ENCODE peak calls at places on chromosome 13, in six cellular contexts. Q, C, J, V, P and Z are unnamed samples.

GRCh38 chr13:19661126-19661525 is 27.7 kb downstream of the MPHOSPH8 start:
- DNase-seq in Q (no peak), C (no peak), J (no peak), V (no peak), P (no peak), Z (no peak)

GRCh38 chr13:22168437-22168836 is 497.6 kb downstream of the FGF9 start:
- DNase-seq in Q (no peak), C (no peak), J (no peak), V (no peak), P (no peak), Z (no peak)

GRCh38 chr13:91348906-91349435 is 1.5 kb downstream of the MIR17HG start:
- DNase-seq in Q (peak; percentile 99), C (peak; percentile 84), J (peak; percentile 43), V (peak; percentile 89), P (peak; percentile 92), Z (peak; percentile 92)

GRCh38 chr13:35917942-35918645 is 213.1 kb downstream of the DCLK1 start:
- DNase-seq in Q (no peak), C (no peak), J (no peak), V (no peak), P (no peak), Z (no peak)

GRCh38 chr13:71624641-71625040 is 242.4 kb downstream of the DACH1 start:
- DNase-seq in Q (no peak), C (no peak), J (no peak), V (peak; percentile 48), P (no peak), Z (no peak)

GRCh38 chr13:46804391-46804815 is 7.4 kb upstream of the ESD start:
- DNase-seq in Q (no peak), C (no peak), J (no peak), V (no peak), P (no peak), Z (no peak)

GRCh38 chr13:63005625-63006024 is 1590.0 kb upstream of the PCDH20 start:
- DNase-seq in Q (no peak), C (no peak), J (no peak), V (no peak), P (no peak), Z (no peak)

GRCh38 chr13:50549221-50549942 is 294.1 kb downstream of the DLEU7 start:
- DNase-seq in Q (no peak), C (no peak), J (no peak), V (no peak), P (no peak), Z (no peak)

GRCh38 chr13:93900735-93901134 is 578.7 kb downstream of the DCT start:
- DNase-seq in Q (no peak), C (no peak), J (no peak), V (no peak), P (no peak), Z (no peak)

GRCh38 chr13:41006951-41007350 is 12.2 kb downstream of the ELF1 start:
- DNase-seq in Q (no peak), C (no peak), J (no peak), V (no peak), P (no peak), Z (no peak)

GRCh38 chr13:88395804-88396203 is 724.6 kb downstream of the SLITRK5 start:
- DNase-seq in Q (no peak), C (no peak), J (no peak), V (no peak), P (no peak), Z (no peak)

GRCh38 chr13:97856001-97856675 is 97.3 kb upstream of the IPO5 start:
- DNase-seq in Q (no peak), C (peak; percentile 45), J (no peak), V (no peak), P (peak; percentile 69), Z (no peak)

GRCh38 chr13:20828540-20829364 is 55.0 kb upstream of the EEF1AKMT1 start:
- DNase-seq in Q (no peak), C (peak; percentile 87), J (peak; percentile 26), V (peak; percentile 71), P (no peak), Z (no peak)

GRCh38 chr13:70339738-70340137 is 231.5 kb upstream of the KLHL1 start:
- DNase-seq in Q (no peak), C (peak; percentile 83), J (no peak), V (peak; percentile 11), P (no peak), Z (no peak)

GRCh38 chr13:97340399-97340798 is 93.6 kb upstream of the RAP2A start:
- DNase-seq in Q (no peak), C (no peak), J (no peak), V (no peak), P (no peak), Z (no peak)

GRCh38 chr13:74891610-74892009 is 590.4 kb downstream of the TBC1D4 start:
- DNase-seq in Q (no peak), C (no peak), J (no peak), V (peak; percentile 86), P (no peak), Z (peak; percentile 57)

GRCh38 chr13:74889321-74889720 is 592.6 kb downstream of the TBC1D4 start:
- DNase-seq in Q (no peak), C (no peak), J (no peak), V (no peak), P (no peak), Z (peak; percentile 11)

DNA sequence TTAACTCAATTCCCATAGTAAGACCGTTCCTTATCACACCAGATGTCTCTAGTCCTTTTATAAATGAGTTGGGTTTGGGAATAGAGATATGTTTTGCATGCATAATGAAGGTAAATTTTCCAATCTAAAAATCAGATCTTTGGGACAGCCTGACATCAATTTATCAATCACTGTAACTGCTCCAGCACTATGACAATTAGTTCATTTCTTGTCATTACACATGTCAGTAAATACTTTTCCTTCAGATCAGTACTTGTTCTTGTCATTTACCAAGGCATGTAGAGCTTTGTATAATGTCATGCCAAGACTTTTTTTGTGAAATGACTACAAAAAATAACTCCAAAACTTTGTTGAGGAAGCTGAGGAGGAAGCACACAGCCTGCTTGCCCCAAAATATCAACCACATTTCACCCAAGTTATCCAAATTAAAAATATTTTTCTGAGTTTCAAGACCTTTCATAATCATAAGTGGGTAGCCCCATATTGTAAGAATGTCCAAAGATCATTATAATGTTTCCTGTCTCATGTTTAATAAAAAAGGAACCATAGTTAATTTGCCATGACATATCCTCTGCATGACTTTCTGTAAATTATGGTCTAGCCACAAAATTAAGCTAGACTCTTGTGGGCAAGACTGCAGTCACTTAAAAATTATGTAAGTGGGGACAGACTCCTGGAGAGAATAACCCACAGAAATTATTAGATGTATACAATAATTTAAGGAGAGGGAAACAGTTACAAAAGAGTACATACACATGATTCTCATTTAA is 586.7 kb downstream of the TBC1D4 start:
- DNase-seq in Q (no peak), C (no peak), J (no peak), V (no peak), P (no peak), Z (no peak)
- TF ChIP-seq POLR2AphosphoS5 in Q (no peak), C (no peak), J (no peak), V (no peak), P (no peak), Z (no peak)

GRCh38 chr13:30159446-30159839 is 147.9 kb downstream of the KATNAL1 start:
- DNase-seq in Q (no peak), C (no peak), J (no peak), V (no peak), P (peak; percentile 33), Z (no peak)
- H3K27me3 ChIP-seq in Q (no peaks in the 10 kb centered on the region), C (no peaks in the 10 kb centered on the region), J (no peaks in the 10 kb centered on the region), V (peaks cover 8% of the 10 kb centered on the region), P (no peaks in the 10 kb centered on the region), Z (no peaks in the 10 kb centered on the region)

DNA sequence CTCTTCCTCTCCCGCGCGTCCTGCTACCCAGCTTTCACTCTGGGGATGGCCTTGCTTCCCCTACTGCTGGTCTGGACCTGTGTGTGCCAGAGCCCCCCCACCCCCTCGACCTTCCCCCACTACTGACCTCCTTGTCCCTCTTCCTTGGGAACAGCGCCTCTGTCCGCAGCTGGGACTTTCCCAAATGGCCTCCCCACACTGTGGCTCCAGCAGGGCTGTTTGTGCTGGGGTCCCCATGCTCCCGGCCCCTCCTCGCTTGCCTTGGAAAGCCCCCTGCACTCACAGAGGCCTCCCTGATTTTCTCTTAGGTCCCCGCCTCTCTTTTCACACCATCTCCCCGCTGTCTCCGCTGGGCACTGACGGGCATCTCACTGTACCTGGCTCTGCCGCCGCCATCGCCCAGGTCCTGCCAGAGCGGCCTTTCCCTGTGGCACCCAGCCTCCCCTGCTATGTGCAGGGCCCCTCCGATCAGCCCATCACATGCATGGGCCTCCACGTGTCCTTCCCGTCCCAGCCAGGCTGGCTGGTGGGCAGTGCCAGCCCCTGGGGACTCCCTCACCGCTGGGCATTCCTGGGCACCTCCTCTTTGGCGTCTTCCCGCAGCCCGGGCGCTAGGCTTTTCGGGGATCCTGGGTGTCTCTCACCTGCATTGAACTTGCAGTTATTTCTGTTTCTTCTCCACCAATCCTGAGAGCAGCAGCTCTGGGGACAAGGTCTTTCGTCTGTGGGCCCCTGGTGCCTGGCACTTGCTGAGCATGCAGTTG is 118.7 kb downstream of the ATP11A start:
- DNase-seq in Q (no peak), C (no peak), J (no peak), V (no peak), P (peak; percentile 60), Z (no peak)
- H3K36me3 ChIP-seq in Q (peaks cover 19% of the 10 kb centered on the region), C (peaks cover 7% of the 10 kb centered on the region), J (peaks cover 7% of the 10 kb centered on the region), V (peaks cover 9% of the 10 kb centered on the region), P (no peaks in the 10 kb centered on the region), Z (no peaks in the 10 kb centered on the region)

GRCh38 chr13:60318186-60318585 is 78.8 kb upstream of the TDRD3 start:
- DNase-seq in Q (no peak), C (no peak), J (no peak), V (no peak), P (no peak), Z (no peak)
- TF ChIP-seq POLR2AphosphoS5 in Q (no peak), C (no peak), J (no peak), V (no peak), P (no peak), Z (no peak)

GRCh38 chr13:44240611-44241010 is 133.0 kb upstream of the SERP2 start:
- DNase-seq in Q (no peak), C (no peak), J (no peak), V (no peak), P (no peak), Z (no peak)
- H3K27me3 ChIP-seq in Q (no peaks in the 10 kb centered on the region), C (no peaks in the 10 kb centered on the region), J (no peaks in the 10 kb centered on the region), V (no peaks in the 10 kb centered on the region), P (no peaks in the 10 kb centered on the region), Z (no peaks in the 10 kb centered on the region)

DNA sequence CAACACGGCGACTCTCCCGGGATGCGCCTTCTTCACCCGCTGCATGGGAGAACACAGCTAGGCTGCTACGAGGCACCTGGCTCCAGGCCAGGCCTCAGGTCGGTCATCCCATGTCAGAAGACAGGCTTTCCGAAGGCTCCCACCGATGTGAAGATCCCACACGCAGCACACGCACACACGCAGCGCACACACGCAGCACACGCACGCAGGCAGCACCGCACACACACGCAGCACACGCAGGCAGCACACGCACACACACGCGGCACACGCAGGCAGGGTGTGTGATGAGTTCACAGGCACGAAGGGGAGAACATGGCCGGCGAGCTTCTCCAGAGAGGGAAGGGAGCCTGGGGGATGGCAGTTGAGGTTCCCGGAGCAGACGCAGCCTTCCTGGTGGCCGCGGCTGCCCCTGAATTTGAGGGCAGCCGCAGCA is 56.1 kb downstream of the RASA3 start:
- DNase-seq in Q (no peak), C (no peak), J (no peak), V (no peak), P (peak; percentile 60), Z (no peak)
- H3K36me3 ChIP-seq in Q (peaks cover 8% of the 10 kb centered on the region), C (no peaks in the 10 kb centered on the region), J (peaks cover 13% of the 10 kb centered on the region), V (peaks cover 5% of the 10 kb centered on the region), P (no peaks in the 10 kb centered on the region), Z (no peaks in the 10 kb centered on the region)

GRCh38 chr13:28718538-28719226 is at the start of gene SLC46A3:
- DNase-seq in Q (peak; percentile 98), C (peak; percentile 96), J (peak; percentile 88), V (peak; percentile 99), P (peak; percentile 99), Z (peak; percentile 84)
- TF ChIP-seq POLR2AphosphoS5 in Q (peak; percentile 97), C (peak; percentile 39), J (no peak), V (peak; percentile 32), P (peak; percentile 85), Z (peak; percentile 61)